ENCODE peak calls at places on chromosome 21, in four cellular contexts. Z, A, F and M are unnamed samples.

GRCh38 chr21:40707271-40707670 is 139.7 kb downstream of the DSCAM start:
- DNase-seq in Z (no peak), A (no peak), F (no peak), M (no peak)

GRCh38 chr21:16047857-16048256 is 318.1 kb downstream of the USP25 start:
- DNase-seq in Z (no peak), A (no peak), F (no peak), M (no peak)

GRCh38 chr21:43191521-43191920 is 22.7 kb downstream of the CRYAA start:
- DNase-seq in Z (no peak), A (no peak), F (no peak), M (peak)

GRCh38 chr21:25878334-25878733 is 143.6 kb downstream of the GABPA start:
- DNase-seq in Z (no peak), A (no peak), F (no peak), M (no peak)

GRCh38 chr21:21324297-21324696 is 326.1 kb downstream of the NCAM2 start:
- DNase-seq in Z (no peak), A (no peak), F (no peak), M (peak)

GRCh38 chr21:39867198-39867650 is at the start of gene PCP4:
- DNase-seq in Z (no peak), A (peak), F (peak), M (peak)

GRCh38 chr21:29219165-29219770 is 79.5 kb upstream of the BACH1 start:
- DNase-seq in Z (no peak), A (no peak), F (no peak), M (no peak)

GRCh38 chr21:42558846-42559245 is 45.2 kb downstream of the SLC37A1 start:
- DNase-seq in Z (no peak), A (no peak), F (no peak), M (peak)

GRCh38 chr21:43295016-43295958 is 126.5 kb downstream of the CRYAA start:
- DNase-seq in Z (no peak), A (no peak), F (no peak), M (no peak)

GRCh38 chr21:42685036-42685435 is 31.6 kb downstream of the PDE9A start:
- DNase-seq in Z (no peak), A (no peak), F (no peak), M (no peak)

GRCh38 chr21:46661211-46661625 is 25.7 kb downstream of the PRMT2 start:
- DNase-seq in Z (no peak), A (no peak), F (no peak), M (peak)

GRCh38 chr21:35658242-35658641 is 402.1 kb downstream of the SETD4 start:
- DNase-seq in Z (no peak), A (no peak), F (no peak), M (no peak)
- TF ChIP-seq ATF3 in Z (no peak), A (no peak), F (no peak), M (no peak)

GRCh38 chr21:38813554-38813953 is 7.8 kb downstream of the ETS2 start:
- DNase-seq in Z (no peak), A (no peak), F (no peak), M (no peak)

GRCh38 chr21:38815060-38815405 is 9.3 kb downstream of the ETS2 start:
- DNase-seq in Z (no peak), A (no peak), F (no peak), M (no peak)

GRCh38 chr21:38814126-38815059 is 8.7 kb downstream of the ETS2 start:
- DNase-seq in Z (no peak), A (no peak), F (no peak), M (no peak)

GRCh38 chr21:38811257-38811656 is 5.5 kb downstream of the ETS2 start:
- DNase-seq in Z (no peak), A (no peak), F (no peak), M (no peak)

GRCh38 chr21:38813143-38813542 is 7.4 kb downstream of the ETS2 start:
- DNase-seq in Z (no peak), A (no peak), F (no peak), M (peak)
- TF ChIP-seq NR2C2 in Z (no peak), A (no peak), F (no peak), M (no peak)

GRCh38 chr21:27221084-27221483 is 254.2 kb upstream of the ADAMTS5 start:
- DNase-seq in Z (no peak), A (no peak), F (no peak), M (no peak)
- TF ChIP-seq TCF7 in Z (no peak), A (no peak), F (no peak), M (no peak)

GRCh38 chr21:45330075-45330781 is 42.5 kb upstream of the POFUT2 start:
- DNase-seq in Z (no peak), A (peak), F (no peak), M (no peak)
- TF ChIP-seq ATF3 in Z (no peak), A (peak), F (no peak), M (no peak)

GRCh38 chr21:33392586-33392985 is 10.6 kb upstream of the IFNGR2 start:
- DNase-seq in Z (no peak), A (no peak), F (no peak), M (no peak)

GRCh38 chr21:33390479-33390878 is 12.7 kb upstream of the IFNGR2 start:
- DNase-seq in Z (no peak), A (no peak), F (no peak), M (no peak)

GRCh38 chr21:33394260-33394659 is 9.0 kb upstream of the IFNGR2 start:
- DNase-seq in Z (no peak), A (no peak), F (no peak), M (no peak)

GRCh38 chr21:33395866-33396265 is 7.3 kb upstream of the IFNGR2 start:
- DNase-seq in Z (no peak), A (no peak), F (no peak), M (no peak)

GRCh38 chr21:33393348-33393747 is 9.9 kb upstream of the IFNGR2 start:
- DNase-seq in Z (no peak), A (no peak), F (no peak), M (no peak)
- TF ChIP-seq NR2C2 in Z (no peak), A (no peak), F (no peak), M (no peak)

GRCh38 chr21:44957901-44958451 is 18.1 kb downstream of the SLX9 start:
- DNase-seq in Z (no peak), A (no peak), F (no peak), M (no peak)

GRCh38 chr21:44962481-44962966 is 22.7 kb downstream of the SLX9 start:
- DNase-seq in Z (no peak), A (no peak), F (no peak), M (no peak)

GRCh38 chr21:44959376-44960091 is 19.7 kb downstream of the SLX9 start:
- DNase-seq in Z (no peak), A (no peak), F (no peak), M (no peak)

GRCh38 chr21:44958471-44959191 is 18.8 kb downstream of the SLX9 start:
- DNase-seq in Z (no peak), A (no peak), F (no peak), M (no peak)

DNA sequence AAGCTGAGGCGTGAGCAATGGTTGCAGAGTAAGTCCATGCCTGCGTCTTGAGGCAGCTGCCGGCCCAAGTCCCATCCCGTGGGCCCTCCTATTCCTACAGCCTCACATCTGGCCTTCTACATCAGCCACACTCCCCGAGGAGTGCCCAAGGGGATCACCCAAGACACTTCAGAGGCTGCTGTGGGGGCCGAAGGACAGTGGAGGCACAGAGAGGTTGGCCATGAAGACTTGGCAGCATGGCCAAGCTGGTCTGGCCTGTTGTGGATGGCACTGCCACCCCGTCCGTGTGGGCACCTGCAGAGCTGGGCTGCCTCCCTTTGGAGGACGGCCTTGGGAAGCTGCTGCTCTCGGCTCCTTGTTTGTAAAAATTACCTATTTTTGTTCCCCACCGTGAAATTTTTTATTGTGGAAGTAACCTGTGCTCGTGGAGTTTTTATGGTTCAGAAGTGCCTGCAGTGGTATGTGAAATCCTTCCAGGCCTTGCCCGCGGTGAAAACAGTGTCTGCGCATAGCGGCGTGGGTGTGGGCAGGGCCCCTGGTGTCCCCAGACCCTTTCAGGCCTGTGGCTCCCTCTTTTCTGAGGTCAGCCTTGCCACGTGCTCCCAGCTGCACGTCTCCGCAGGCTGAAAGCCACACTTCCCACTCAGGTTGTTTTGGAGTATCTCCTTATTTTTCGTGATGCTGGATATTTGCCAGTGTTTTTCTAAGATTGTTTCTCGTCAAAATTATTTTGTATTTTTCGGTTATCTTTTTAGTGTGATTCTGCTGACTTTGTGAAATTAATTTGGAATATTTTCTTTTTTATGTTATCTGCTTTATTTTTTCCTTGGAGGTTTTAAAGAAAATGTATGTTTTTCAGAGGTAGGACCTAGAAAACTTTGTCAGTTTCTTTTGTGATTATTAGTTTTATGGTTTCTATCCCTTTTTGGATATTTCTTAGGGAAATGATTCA is 20.6 kb downstream of the SLX9 start:
- DNase-seq in Z (no peak), A (no peak), F (no peak), M (no peak)
- TF ChIP-seq TCF7 in Z (no peak), A (no peak), F (no peak), M (no peak)

DNA sequence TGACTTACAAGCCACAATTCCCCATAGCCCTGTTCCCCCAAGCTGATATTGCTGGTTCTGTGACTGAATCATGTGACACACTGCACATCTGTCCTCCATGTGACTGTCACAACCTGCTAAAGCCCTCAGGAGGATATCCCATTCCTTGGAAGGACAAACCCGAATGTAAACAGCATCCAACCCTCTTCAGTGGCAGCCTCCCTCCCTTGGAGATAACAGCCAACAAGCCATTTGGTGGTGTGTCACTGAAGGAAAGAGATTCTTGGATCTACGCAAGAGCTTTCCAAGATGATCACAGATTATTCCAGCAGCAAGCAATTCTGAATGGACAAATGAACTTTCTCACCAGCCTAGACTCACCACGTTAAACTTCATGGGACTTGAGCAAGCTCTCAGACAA is 153.9 kb upstream of the TIAM1 start:
- DNase-seq in Z (no peak), A (no peak), F (no peak), M (no peak)
- TF ChIP-seq ATF3 in Z (no peak), A (no peak), F (no peak), M (no peak)